ENCODE peak calls at places on chromosomes 3 and 15, in seven cellular contexts. V is left lung, U is cardiac fibroblast, M is NB4, O is iPS DF 6.9, C is kidney, I is neuronal stem cell. J is an unnamed sample.

GRCh38 chr15:63474810-63475316 is 29.5 kb upstream of the USP3 start:
- DNase-seq in I (no peak), U (no peak), C (no peak), O (no peak), M (peak), V (no peak), J (no peak)

GRCh38 chr3:31592764-31593163 is 60.0 kb downstream of the STT3B start:
- DNase-seq in M (no peak), I (no peak), C (no peak), U (no peak), V (no peak), O (no peak), J (no peak)

GRCh38 chr3:62607287-62608029 is 234.1 kb upstream of the FEZF2 start:
- DNase-seq in C (no peak), I (no peak), M (no peak), U (peak), O (no peak), V (peak), J (peak)

GRCh38 chr3:137103739-137104138 is 146.0 kb downstream of the IL20RB start:
- DNase-seq in V (no peak), C (no peak), O (no peak), M (no peak), I (no peak), U (no peak), J (no peak)

GRCh38 chr3:119194237-119195150 is 21.1 kb downstream of the UPK1B start:
- DNase-seq in M (no peak), O (no peak), C (no peak), I (no peak), U (peak), V (no peak), J (no peak)

GRCh38 chr3:119927190-119927589 is 145.3 kb downstream of the NR1I2 start:
- DNase-seq in O (no peak), C (no peak), U (no peak), M (no peak), V (no peak), I (no peak), J (no peak)

GRCh38 chr3:115085197-115085865 is 61.8 kb downstream of the ZBTB20 start:
- DNase-seq in C (no peak), I (no peak), O (no peak), M (no peak), V (no peak), U (peak), J (no peak)

GRCh38 chr3:23806322-23807160 is 786 bp downstream of the UBE2E1 start:
- DNase-seq in U (no peak), C (peak), O (no peak), M (peak), V (peak), I (peak), J (no peak)

GRCh38 chr15:41930221-41930866 is 36.5 kb upstream of the SPTBN5 start:
- DNase-seq in M (peak), I (no peak), U (peak), O (no peak), C (peak), V (no peak), J (peak)

GRCh38 chr3:15647629-15648167 is 46.2 kb downstream of the BTD start:
- DNase-seq in V (no peak), I (no peak), U (peak), C (peak), M (peak), O (no peak), J (peak)

GRCh38 chr3:177295116-177295515 is 97.8 kb upstream of the TBL1XR1 start:
- DNase-seq in O (no peak), I (no peak), U (no peak), C (no peak), V (no peak), M (no peak), J (no peak)

GRCh38 chr3:126024049-126024854 is 55.3 kb downstream of the ROPN1B start:
- DNase-seq in C (no peak), I (no peak), M (no peak), O (no peak), U (no peak), V (no peak), J (no peak)

GRCh38 chr15:41773332-41773728 is 954 bp upstream of the MAPKBP1 start:
- DNase-seq in M (peak), I (no peak), O (no peak), C (no peak), U (no peak), V (no peak), J (no peak)

GRCh38 chr15:71226536-71227455 is 111.5 kb downstream of the THSD4 start:
- DNase-seq in C (no peak), M (no peak), V (no peak), U (no peak), I (no peak), O (no peak), J (no peak)

GRCh38 chr3:159609620-159610019 is 379.0 kb upstream of the IL12A start:
- DNase-seq in V (no peak), I (no peak), U (no peak), C (no peak), O (no peak), M (no peak), J (no peak)

GRCh38 chr15:83323296-83323711 is 38.8 kb upstream of the BNC1 start:
- DNase-seq in M (no peak), C (peak), V (no peak), I (no peak), U (peak), O (no peak), J (peak)

GRCh38 chr15:84991313-84991712 is 9.7 kb downstream of the PDE8A start:
- DNase-seq in O (no peak), U (no peak), I (no peak), C (no peak), V (no peak), M (no peak), J (no peak)

GRCh38 chr3:152244156-152244888 is 24.4 kb upstream of the MBNL1 start:
- DNase-seq in V (no peak), C (no peak), U (no peak), M (peak), I (no peak), O (no peak), J (no peak)

GRCh38 chr15:62164500-62165028 is 521 bp downstream of the C2CD4B start:
- DNase-seq in V (peak), M (no peak), I (peak), C (peak), O (no peak), U (peak), J (no peak)

GRCh38 chr3:42699511-42699971 is 3.1 kb downstream of the HHATL start:
- DNase-seq in I (no peak), C (no peak), M (peak), V (peak), U (no peak), O (no peak), J (no peak)

GRCh38 chr3:141306922-141307321 is 61.4 kb upstream of the ZBTB38 start:
- DNase-seq in V (no peak), C (no peak), M (no peak), I (no peak), U (no peak), O (no peak), J (no peak)

GRCh38 chr15:45157974-45158373 is 28.2 kb downstream of the DUOX1 start:
- DNase-seq in U (peak), M (peak), C (peak), O (no peak), V (no peak), I (peak), J (peak)

GRCh38 chr3:110344487-110344886 is 727.1 kb upstream of the NECTIN3 start:
- DNase-seq in M (no peak), U (no peak), O (no peak), I (no peak), V (no peak), C (no peak), J (no peak)

GRCh38 chr3:6204891-6205290 is 656.0 kb upstream of the GRM7 start:
- DNase-seq in O (no peak), I (no peak), M (peak), C (no peak), V (no peak), U (no peak), J (no peak)

GRCh38 chr3:52874869-52875588 is 22.3 kb downstream of the STIMATE start:
- DNase-seq in C (no peak), U (no peak), O (no peak), V (no peak), I (no peak), M (no peak), J (no peak)

GRCh38 chr15:79058260-79058850 is 32.2 kb downstream of the RASGRF1 start:
- DNase-seq in V (no peak), O (no peak), C (no peak), M (no peak), I (no peak), U (no peak), J (no peak)

GRCh38 chr3:160796813-160797164 is 40.8 kb downstream of the PPM1L start:
- DNase-seq in M (no peak), O (no peak), I (no peak), U (no peak), C (no peak), V (no peak), J (no peak)

GRCh38 chr3:66456711-66457173 is 44.1 kb downstream of the LRIG1 start:
- DNase-seq in U (no peak), I (no peak), M (peak), V (no peak), C (no peak), O (no peak), J (peak)

GRCh38 chr3:129560931-129561594 is 18.1 kb downstream of the H1-8 start:
- DNase-seq in O (no peak), V (peak), I (no peak), M (peak), U (peak), C (peak), J (peak)
- H3K4me3 ChIP-seq in O (no peak), V (no peak), I (no peak), M (no peak), U (no peak), C (no peak), J (no peak)

GRCh38 chr15:77002954-77003912 is 8.3 kb downstream of the PSTPIP1 start:
- DNase-seq in O (no peak), I (no peak), U (no peak), C (peak), V (peak), M (peak), J (no peak)
- H3K4me3 ChIP-seq in O (no peak), I (no peak), U (no peak), C (no peak), V (no peak), M (no peak), J (no peak)

DNA sequence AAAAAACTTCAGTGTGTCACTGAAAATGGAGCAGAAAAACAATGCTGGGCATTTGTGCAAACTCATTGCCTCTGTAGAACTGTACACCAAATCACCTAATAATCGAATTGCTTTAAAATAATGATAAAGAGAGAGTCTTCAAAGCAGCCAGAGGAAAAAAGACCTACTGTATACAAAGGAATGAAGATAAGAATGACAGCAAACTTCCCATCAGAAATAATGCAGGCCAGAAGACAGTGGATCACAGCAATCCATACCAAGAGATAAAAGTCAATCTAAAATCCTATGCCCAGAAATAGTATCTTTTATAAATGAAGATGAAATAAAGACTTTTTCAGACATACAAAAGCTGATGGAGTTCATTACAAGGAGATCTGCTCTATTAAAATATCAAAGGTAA is 134.7 kb upstream of the VEPH1 start:
- DNase-seq in C (no peak), U (no peak), M (no peak), O (no peak), I (no peak), V (no peak), J (no peak)
- H3K4me3 ChIP-seq in C (no peak), U (no peak), M (no peak), O (no peak), I (no peak), V (no peak), J (no peak)

GRCh38 chr3:168249539-168250414 is 154.1 kb upstream of the GOLIM4 start:
- DNase-seq in V (peak), M (peak), O (peak), U (peak), C (peak), I (peak), J (peak)

GRCh38 chr3:168248383-168249047 is 152.8 kb upstream of the GOLIM4 start:
- DNase-seq in V (peak), O (no peak), C (peak), U (peak), M (no peak), I (peak), J (no peak)

GRCh38 chr3:168251371-168251770 is 155.6 kb upstream of the GOLIM4 start:
- DNase-seq in U (no peak), O (no peak), C (no peak), M (no peak), I (no peak), V (no peak), J (no peak)

GRCh38 chr3:168249048-168249538 is 153.4 kb upstream of the GOLIM4 start:
- DNase-seq in I (no peak), M (no peak), O (no peak), U (no peak), V (no peak), C (no peak), J (no peak)

DNA sequence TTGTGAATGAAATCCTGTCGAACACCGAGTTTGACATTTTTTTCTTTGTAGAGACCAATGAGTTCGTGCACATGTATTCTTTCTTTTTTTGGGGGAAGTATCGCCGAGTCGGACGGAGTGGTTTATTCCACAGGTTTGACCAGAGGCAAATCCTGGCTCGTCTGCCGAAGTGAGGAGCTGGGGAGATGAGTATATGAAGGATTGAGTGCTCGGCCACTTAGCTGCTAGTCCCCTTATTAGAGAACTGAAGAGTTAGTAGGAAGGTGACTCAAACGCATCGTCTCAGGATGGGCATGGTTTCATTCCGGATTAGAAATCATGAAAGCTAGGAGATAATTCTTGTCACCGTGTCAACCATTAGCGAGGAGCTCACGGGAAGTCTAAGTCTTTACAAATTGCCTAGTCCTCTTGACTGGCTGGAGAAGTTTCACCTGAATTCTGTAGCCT is 154.7 kb upstream of the GOLIM4 start:
- DNase-seq in I (peak), M (no peak), U (peak), C (no peak), O (no peak), V (no peak), J (no peak)
- H3K4me3 ChIP-seq in I (peak), M (no peak), U (peak), C (peak), O (peak), V (peak), J (peak)

DNA sequence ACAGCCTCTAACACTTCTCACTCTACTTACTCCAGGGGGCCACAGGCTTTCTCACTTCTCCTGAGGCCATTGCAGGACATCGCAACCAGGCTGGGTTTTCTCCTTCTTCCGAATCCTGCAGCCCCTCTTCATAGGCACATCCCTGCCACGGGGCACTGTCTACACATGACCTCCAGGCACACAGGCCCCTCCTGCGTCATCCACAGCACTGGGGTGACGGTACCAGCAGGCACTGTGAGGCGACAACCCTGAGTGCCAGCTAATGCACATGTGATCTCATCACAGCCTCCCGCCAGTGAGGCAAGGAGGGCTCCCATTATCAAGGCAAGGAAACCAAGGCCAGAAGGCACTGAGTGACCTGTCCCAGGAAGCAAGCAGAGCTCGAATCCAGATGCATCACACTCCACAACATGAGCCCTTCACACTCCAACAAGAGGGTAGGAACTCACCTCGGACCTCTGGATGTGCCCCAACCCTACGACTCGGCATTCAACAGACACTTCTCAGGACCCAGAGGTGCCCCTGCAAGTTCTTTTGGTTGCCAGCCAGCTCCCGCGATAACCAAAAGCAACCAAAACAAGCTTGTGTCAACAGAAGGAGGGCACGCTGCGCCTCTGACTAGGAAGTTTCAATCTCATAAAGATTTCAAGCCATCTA is 16.7 kb downstream of the FAM174B start:
- DNase-seq in C (no peak), O (no peak), I (no peak), U (no peak), V (no peak), M (no peak), J (no peak)
- H3K4me3 ChIP-seq in C (no peak), O (no peak), I (no peak), U (no peak), V (no peak), M (no peak), J (no peak)

DNA sequence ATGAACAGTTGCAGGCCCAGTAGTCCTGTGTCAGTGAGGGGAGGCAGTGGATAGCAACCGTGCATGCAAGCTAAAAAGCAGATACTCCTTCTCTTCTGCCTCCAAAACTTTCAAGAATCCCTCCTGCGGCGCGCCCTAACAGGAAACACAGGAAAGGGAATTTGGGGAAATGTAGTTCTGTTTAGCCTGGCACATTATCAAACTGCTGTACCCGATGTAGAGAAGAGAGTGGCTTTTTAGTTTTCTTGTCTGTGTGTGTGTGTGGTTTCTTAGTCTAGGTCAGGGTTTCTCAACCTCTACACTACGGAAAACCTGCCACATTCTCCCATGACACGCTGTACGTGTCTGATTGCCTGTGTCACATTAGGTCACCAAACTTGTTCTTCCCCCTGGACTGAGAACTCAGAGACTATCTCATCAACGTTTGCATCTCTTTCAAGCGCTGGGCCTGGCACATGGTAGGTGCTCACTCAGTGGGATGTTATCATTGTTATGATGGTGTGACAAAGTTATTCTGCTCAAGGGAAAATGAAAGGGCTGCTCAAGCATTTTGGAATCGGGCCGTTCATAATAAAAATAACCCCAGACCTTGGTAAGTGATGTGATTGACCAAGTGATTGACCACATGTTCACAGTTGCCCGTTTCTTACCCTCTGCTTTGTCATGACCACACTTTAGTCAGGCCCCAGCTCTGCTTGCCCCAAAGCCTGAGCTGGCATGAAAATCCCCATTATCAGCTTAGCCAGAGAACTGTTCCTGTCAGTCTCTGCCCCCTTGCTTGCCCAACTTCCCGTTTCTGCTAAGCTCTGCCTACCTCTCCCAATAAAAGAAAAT is 33.2 kb downstream of the TM4SF4 start:
- DNase-seq in C (no peak), U (peak), O (no peak), V (no peak), M (peak), I (no peak), J (no peak)
- H3K4me3 ChIP-seq in C (no peak), U (no peak), O (no peak), V (no peak), M (peak), I (no peak), J (no peak)

GRCh38 chr3:46628980-46629379 is 16.7 kb downstream of the FAM240A start:
- DNase-seq in C (no peak), O (no peak), I (no peak), V (no peak), U (no peak), M (peak), J (no peak)
- H3K4me3 ChIP-seq in C (no peak), O (no peak), I (no peak), V (no peak), U (no peak), M (no peak), J (no peak)

J was measured in astrocyte of the cerebellum.